ENCODE peak calls at places on chromosomes 4 and X, in eight cellular contexts. D, Q, C, W, P, T, K and J are unnamed samples.
A peak's percentile ranks its signal among the peaks of the same experiment; 100 is the strongest.

GRCh38 chr4:37620174-37620573 is 66.0 kb downstream of the RELL1 start:
- DNase-seq in C (no peak), T (no peak), K (no peak), D (no peak), P (no peak), W (peak; percentile 34), Q (no peak), J (no peak)

GRCh38 chrX:133939655-133940054 is 45.7 kb downstream of the GPC3 start:
- DNase-seq in K (no peak), W (no peak), Q (no peak), P (no peak), D (no peak), C (no peak), T (no peak), J (no peak)

GRCh38 chr4:185344743-185345538 is 50.8 kb downstream of the LRP2BP start:
- DNase-seq in C (no peak), T (no peak), Q (no peak), K (no peak), P (no peak), D (no peak), W (no peak), J (no peak)

GRCh38 chr4:42151568-42152506 is 618 bp downstream of the BEND4 start:
- DNase-seq in P (peak; percentile 41), Q (peak; percentile 26), W (peak; percentile 1), C (no peak), T (no peak), K (peak; percentile 90), D (no peak), J (peak; percentile 69)

GRCh38 chr4:14375816-14376215 is 626.5 kb upstream of the CPEB2 start:
- DNase-seq in W (peak; percentile 25), K (no peak), T (no peak), D (no peak), C (no peak), Q (no peak), P (no peak), J (no peak)

GRCh38 chr4:153765836-153766235 is 6.0 kb upstream of the RNF175 start:
- DNase-seq in D (no peak), Q (no peak), P (no peak), W (no peak), T (no peak), K (no peak), C (no peak), J (no peak)

GRCh38 chr4:145808021-145808650 is 128.2 kb downstream of the C4orf51 start:
- DNase-seq in C (peak; percentile 90), T (no peak), D (no peak), Q (peak; percentile 70), P (no peak), W (peak; percentile 92), K (no peak), J (no peak)

GRCh38 chr4:127549521-127549920 is 83.2 kb upstream of the INTU start:
- DNase-seq in C (no peak), Q (no peak), D (no peak), K (no peak), W (no peak), T (no peak), P (no peak), J (no peak)

DNA sequence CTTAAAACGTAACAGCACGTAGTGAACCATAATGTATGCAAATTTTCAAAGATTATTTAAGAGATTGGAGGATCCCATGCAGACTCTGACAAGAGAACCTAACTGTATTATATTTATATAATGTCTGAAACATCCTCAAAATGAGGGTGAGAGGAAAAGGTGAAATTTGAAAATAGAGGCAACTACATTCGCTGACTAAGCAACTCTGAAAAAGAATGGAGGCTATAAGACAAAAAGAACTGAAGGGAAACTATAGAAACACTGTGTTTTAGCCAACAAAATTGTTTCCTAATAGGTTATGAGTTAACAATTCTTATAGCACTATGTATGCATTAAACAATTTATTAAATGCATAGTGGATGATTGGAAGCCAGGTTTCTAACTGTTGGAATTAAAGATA is 648.0 kb downstream of the UBE2NL start:
- DNase-seq in D (no peak), T (no peak), W (no peak), Q (no peak), K (no peak), P (no peak), C (no peak), J (no peak)
- TF ChIP-seq CTCF in D (no peak), T (no peak), W (no peak), Q (no peak), K (no peak), P (no peak), C (no peak), J (no peak)

GRCh38 chr4:103207673-103208072 is 9.5 kb upstream of the CENPE start:
- DNase-seq in P (no peak), T (no peak), W (no peak), K (peak; percentile 59), D (no peak), Q (peak; percentile 22), C (no peak), J (no peak)

GRCh38 chr4:103201254-103201653 is 3.1 kb upstream of the CENPE start:
- DNase-seq in D (no peak), W (no peak), K (no peak), Q (no peak), P (no peak), T (no peak), C (no peak), J (no peak)

GRCh38 chr4:103201724-103202123 is 3.6 kb upstream of the CENPE start:
- DNase-seq in C (no peak), W (no peak), T (no peak), P (no peak), D (no peak), K (peak; percentile 5), Q (no peak), J (no peak)

GRCh38 chr4:103199009-103199408 is 866 bp upstream of the CENPE start:
- DNase-seq in C (no peak), W (no peak), T (no peak), D (no peak), Q (no peak), P (peak; percentile 25), K (no peak), J (no peak)

GRCh38 chr4:103204114-103204513 is 6.0 kb upstream of the CENPE start:
- DNase-seq in P (no peak), W (peak; percentile 45), Q (no peak), D (no peak), C (peak; percentile 28), K (peak; percentile 8), T (no peak), J (no peak)
- TF ChIP-seq CTCF in P (no peak), W (peak; percentile 49), Q (peak; percentile 66), D (no peak), C (peak; percentile 24), K (peak; percentile 61), T (peak; percentile 13), J (no peak)

GRCh38 chrX:23623797-23624196 is 43.5 kb upstream of the PRDX4 start:
- DNase-seq in C (no peak), D (no peak), P (no peak), K (no peak), W (no peak), T (no peak), Q (no peak), J (no peak)

GRCh38 chrX:23621621-23622265 is 45.5 kb upstream of the PRDX4 start:
- DNase-seq in W (no peak), P (no peak), Q (no peak), D (no peak), T (no peak), K (no peak), C (no peak), J (no peak)

GRCh38 chrX:23631136-23631535 is 36.2 kb upstream of the PRDX4 start:
- DNase-seq in P (no peak), Q (no peak), C (no peak), W (no peak), D (no peak), T (no peak), K (no peak), J (no peak)

GRCh38 chrX:23626651-23627050 is 40.6 kb upstream of the PRDX4 start:
- DNase-seq in T (no peak), W (no peak), P (no peak), Q (no peak), K (no peak), C (no peak), D (no peak), J (no peak)
- TF ChIP-seq CTCF in T (no peak), W (no peak), P (no peak), Q (no peak), K (peak; percentile 40), C (no peak), D (no peak), J (peak; percentile 24)

DNA sequence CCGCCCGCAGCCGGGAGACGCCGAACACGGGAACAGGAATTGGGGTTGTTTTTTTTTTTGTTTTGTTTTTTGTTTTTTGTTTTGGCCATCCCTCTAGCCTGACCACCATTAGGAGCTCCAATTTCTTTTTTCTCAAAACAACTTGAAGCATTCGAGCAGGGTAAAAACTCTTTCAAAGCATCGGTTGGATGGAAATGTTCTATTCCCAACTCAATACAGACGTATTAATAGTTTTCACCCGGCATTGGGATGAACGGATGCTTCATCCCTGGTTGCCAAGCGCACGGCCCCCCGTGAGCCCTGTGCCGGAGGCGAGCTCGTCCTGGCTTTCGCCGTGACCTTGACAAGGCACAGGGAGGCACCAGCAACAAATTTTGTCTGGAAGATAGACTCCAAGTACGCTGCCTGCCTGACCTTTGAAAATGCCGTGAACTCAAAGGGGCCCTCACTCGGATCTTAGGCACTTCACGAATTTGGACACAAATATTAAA is 352 bp upstream of the MAP3K15 start:
- DNase-seq in W (no peak), Q (no peak), P (no peak), K (no peak), C (no peak), T (no peak), D (no peak), J (no peak)
- TF ChIP-seq CTCF in W (no peak), Q (no peak), P (no peak), K (no peak), C (no peak), T (no peak), D (no peak), J (no peak)

DNA sequence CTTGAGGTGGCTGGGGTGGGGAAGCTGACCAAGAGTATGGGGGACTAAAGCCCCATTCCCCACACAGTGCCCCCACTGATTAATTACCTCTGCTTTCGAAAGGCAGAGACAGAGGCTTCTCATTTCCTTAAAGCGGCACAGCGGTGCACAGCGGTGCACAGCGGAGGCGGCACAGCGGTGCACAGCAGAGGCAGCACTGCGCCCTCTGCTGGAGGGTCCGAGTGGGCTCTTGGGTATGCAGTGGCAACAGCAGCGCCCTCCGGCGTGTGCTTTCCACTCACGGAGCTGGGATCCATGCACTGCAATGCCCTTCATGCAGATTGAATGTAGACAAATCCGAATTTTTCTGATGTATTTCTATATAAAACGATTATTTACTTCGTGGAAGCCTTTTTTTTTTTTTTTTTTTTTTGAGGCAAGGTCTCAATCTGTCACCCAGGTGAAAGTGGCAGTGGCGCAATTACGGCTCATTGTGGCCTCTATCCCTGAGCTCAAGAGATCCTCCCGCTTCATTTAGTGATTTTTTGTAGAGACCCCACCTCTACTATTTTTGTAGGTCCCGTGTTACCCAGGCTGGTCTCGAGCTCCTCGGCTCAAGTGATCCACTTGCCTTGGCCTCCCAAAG is 19.7 kb upstream of the PRPS2 start:
- DNase-seq in C (peak; percentile 46), W (peak; percentile 51), Q (peak; percentile 79), P (peak; percentile 77), K (peak; percentile 84), D (peak; percentile 32), T (no peak), J (peak; percentile 64)
- TF ChIP-seq CTCF in C (peak; percentile 56), W (peak; percentile 64), Q (peak; percentile 55), P (peak; percentile 30), K (peak; percentile 73), D (peak; percentile 45), T (no peak), J (peak; percentile 68)

GRCh38 chrX:115649461-115650063 is 88.6 kb downstream of the PLS3 start:
- DNase-seq in Q (no peak), P (no peak), T (no peak), W (no peak), K (no peak), C (peak; percentile 9), D (no peak), J (no peak)
- TF ChIP-seq CTCF in Q (no peak), P (no peak), T (no peak), W (no peak), K (no peak), C (no peak), D (no peak), J (no peak)